ENCODE peak calls at places on chromosome 19, in six cellular contexts. W, Q, D, K, X and H are unnamed samples.

GRCh38 chr19:39428309-39429112 is 7.2 kb downstream of the RPS16 start:
- DNase-seq in X (peak; percentile 85), D (no peak), Q (no peak), K (peak; percentile 91), W (no peak), H (no peak)

GRCh38 chr19:8021374-8021773 is 15.9 kb upstream of the ELAVL1 start:
- DNase-seq in Q (no peak), K (no peak), X (no peak), D (no peak), W (no peak), H (no peak)

GRCh38 chr19:6577410-6578125 is 13.4 kb downstream of the CD70 start:
- DNase-seq in K (no peak), X (no peak), Q (no peak), W (no peak), D (no peak), H (no peak)

GRCh38 chr19:56840452-56841193 is at the start of the genes PEG3 and ZIM2:
- DNase-seq in Q (peak; percentile 51), W (no peak), X (peak; percentile 72), D (peak; percentile 85), K (no peak), H (peak; percentile 93)

GRCh38 chr19:11444059-11444458 is 8.6 kb downstream of the PRKCSH start:
- DNase-seq in Q (peak; percentile 51), D (no peak), W (no peak), X (no peak), K (no peak), H (no peak)

GRCh38 chr19:7965921-7966665 is 22.6 kb upstream of the TIMM44 start:
- DNase-seq in K (no peak), X (no peak), W (no peak), Q (no peak), D (no peak), H (no peak)

GRCh38 chr19:15672580-15673175 is at the start of gene CYP4F12:
- DNase-seq in K (no peak), D (no peak), W (peak; percentile 21), Q (peak; percentile 46), X (peak; percentile 86), H (no peak)

GRCh38 chr19:6745965-6746364 is 6.5 kb downstream of the TRIP10 start:
- DNase-seq in K (no peak), X (no peak), W (no peak), D (no peak), Q (no peak), H (no peak)

GRCh38 chr19:16572332-16573211 is at the start of gene SLC35E1:
- DNase-seq in D (peak; percentile 90), X (peak; percentile 97), W (peak; percentile 89), K (peak; percentile 99), Q (peak; percentile 97), H (peak; percentile 88)

GRCh38 chr19:52397310-52398090 is at the start of gene ZNF528:
- DNase-seq in X (peak; percentile 98), W (peak; percentile 85), K (peak; percentile 92), Q (peak; percentile 84), D (peak; percentile 88), H (peak; percentile 78)
- H3K27ac ChIP-seq in X (no peak within 1 kb of the TSS), W (peak within 1 kb of the TSS; percentile 56), K (peak within 1 kb of the TSS; percentile 65), Q (peak within 1 kb of the TSS; percentile 77), D (peak within 1 kb of the TSS; percentile 65), H (peak within 1 kb of the TSS; percentile 55)

GRCh38 chr19:13037718-13038117 is 42.4 kb downstream of the NFIX start:
- DNase-seq in X (no peak), D (no peak), Q (no peak), W (no peak), K (no peak), H (no peak)

GRCh38 chr19:13040232-13040915 is 45.1 kb downstream of the NFIX start:
- DNase-seq in K (no peak), X (no peak), W (no peak), Q (no peak), D (no peak), H (no peak)

GRCh38 chr19:13039211-13039789 is 44.0 kb downstream of the NFIX start:
- DNase-seq in D (no peak), X (no peak), Q (no peak), K (no peak), W (no peak), H (no peak)

GRCh38 chr19:13037161-13037560 is 41.9 kb downstream of the NFIX start:
- DNase-seq in K (no peak), D (no peak), W (no peak), Q (peak; percentile 68), X (peak; percentile 66), H (no peak)

DNA sequence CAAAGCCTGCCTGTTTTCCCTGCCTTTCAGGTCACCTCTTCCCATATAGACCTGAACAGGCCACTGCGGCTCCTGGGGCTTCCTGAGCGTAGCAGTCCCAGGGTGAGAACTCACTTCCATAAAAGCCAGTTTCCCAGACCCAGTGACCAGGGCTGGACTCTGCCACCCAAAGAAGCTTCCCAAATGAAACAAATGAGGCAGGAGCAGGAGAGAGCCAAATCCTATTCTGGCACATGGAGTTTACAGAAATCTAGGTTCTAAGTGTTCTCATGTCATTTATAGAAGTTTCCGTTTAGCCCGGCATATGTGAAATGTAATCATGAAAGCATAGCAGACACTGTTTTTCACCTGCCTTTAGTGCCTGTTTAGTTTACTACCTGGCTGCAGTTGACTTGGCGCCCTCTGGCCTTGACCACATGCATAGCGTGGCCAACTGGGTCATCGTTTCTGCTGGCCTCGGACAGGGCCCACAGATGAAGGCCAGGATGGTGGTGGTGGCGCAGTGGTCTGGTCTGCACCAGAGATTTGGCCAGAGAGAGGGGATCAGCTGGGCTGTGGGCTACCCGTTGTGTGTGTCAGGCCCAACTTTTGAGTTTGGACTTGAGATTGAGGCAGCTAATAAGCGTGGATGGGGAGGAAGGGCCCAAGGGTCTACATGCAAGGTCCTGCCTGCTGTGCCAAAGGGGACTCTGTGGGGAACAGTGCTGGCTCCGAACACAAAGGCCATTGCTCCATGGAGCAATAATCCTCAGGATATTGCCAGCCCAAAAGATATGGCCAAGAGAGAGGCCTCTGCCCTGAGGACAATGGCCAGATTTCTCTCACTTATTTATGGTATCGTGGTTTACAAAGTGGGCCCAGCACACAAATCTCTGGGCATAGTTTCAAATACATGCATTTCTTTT is 43.3 kb downstream of the NFIX start:
- DNase-seq in W (no peak), K (no peak), D (no peak), Q (no peak), X (no peak), H (no peak)
- H3K27ac ChIP-seq in W (no peak overlapping the region), K (no peak overlapping the region), D (peak overlapping the region; percentile 80), Q (peak overlapping the region; percentile 97), X (peak overlapping the region; percentile 92), H (peak overlapping the region; percentile 78)

DNA sequence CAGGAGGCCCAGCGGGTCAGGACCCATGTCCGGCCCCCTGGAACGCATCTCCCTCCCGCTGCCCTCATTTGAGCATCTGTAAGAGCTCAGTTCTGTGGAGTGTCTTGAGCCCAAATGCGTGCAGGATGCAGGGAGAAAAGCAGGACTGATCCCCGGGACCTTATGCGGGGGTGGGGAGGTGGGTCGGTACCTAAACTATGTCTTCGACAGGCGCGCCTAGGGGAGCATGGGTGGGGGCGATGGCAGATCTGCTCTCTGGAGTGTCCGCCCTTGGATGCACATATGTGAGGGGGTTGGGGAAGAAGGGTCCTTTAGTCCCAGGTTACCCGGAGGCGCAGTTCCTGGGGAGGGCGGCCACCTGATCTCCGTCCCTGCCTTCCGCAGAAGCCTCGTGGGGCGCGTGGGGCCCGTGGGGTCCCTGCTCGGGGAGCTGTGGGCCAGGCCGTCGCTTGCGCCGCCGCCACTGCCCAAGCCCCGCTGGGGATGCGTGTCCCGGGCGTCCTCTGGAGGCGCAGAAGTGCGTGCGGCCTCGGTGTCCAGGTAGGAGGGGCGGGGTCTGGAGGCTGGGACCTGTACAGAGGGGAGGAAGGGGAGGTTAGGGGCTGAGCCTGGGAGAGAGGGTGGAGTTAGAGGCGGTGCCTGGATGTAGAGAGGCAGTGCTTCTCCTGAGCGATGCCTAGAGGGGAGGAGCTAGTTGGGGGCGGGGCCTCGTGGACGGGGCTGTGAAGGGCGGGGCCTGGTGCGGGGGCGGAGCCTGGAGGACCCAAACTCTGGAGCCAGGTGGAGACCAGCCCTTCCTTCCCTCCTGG is 2.8 kb downstream of the CILP2 start:
- DNase-seq in D (no peak), W (peak; percentile 72), Q (peak; percentile 48), K (peak; percentile 76), X (no peak), H (no peak)
- H3K27ac ChIP-seq in D (no peak overlapping the region), W (no peak overlapping the region), Q (no peak overlapping the region), K (no peak overlapping the region), X (no peak overlapping the region), H (no peak overlapping the region)

GRCh38 chr19:3606174-3606689 is 443 bp downstream of the TBXA2R start:
- DNase-seq in W (no peak), Q (peak; percentile 51), K (peak; percentile 51), X (peak; percentile 72), D (no peak), H (no peak)

GRCh38 chr19:3604227-3604986 is 2.3 kb downstream of the TBXA2R start:
- DNase-seq in K (no peak), W (no peak), D (no peak), X (peak; percentile 78), Q (no peak), H (no peak)

GRCh38 chr19:3605770-3606169 is 905 bp downstream of the TBXA2R start:
- DNase-seq in Q (no peak), W (no peak), X (no peak), D (no peak), K (no peak), H (no peak)

GRCh38 chr19:3604987-3605343 is 1.7 kb downstream of the TBXA2R start:
- DNase-seq in Q (no peak), W (no peak), K (no peak), D (no peak), X (no peak), H (no peak)

DNA sequence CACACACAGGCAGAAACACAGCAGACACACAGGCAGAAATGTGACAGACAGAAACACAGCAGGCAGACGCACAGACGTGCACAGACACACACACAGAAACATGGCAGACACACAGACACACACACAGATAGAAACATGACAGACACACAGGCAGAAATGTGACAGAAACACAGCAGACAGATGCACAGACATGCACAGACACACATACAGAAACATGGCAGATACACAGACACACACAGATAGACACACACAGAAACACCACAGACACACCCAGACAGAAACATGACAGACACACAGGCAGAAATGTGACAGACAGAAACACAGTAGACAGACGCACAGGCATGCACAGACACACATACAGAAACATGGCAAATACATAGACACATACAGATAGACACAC is 1.3 kb downstream of the TBXA2R start:
- DNase-seq in D (no peak), W (no peak), K (no peak), X (no peak), Q (no peak), H (no peak)
- H3K27ac ChIP-seq in D (no peak overlapping the region), W (no peak overlapping the region), K (no peak overlapping the region), X (peak overlapping the region; percentile 65), Q (no peak overlapping the region), H (no peak overlapping the region)

DNA sequence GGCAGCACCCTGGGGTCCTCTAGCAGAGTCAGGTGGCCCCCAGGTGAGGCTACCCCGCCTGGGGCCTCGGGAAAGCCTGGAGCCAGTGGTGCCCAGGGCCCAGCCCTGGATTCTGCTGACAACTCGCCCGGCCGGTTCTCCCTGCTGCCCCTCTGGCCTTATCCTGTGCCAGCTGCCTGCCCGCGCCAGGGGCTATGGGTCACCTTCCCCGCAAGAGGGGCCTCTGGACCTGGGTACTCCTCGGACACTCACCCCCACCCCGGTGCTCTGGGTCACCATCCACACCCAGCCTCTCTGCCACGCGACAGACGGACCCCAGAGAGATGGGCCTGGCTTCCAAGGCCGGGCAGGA is 24.0 kb downstream of the ZBTB7A start:
- DNase-seq in Q (peak; percentile 53), D (no peak), X (no peak), K (no peak), W (no peak), H (no peak)
- H3K27ac ChIP-seq in Q (peak overlapping the region; percentile 83), D (peak overlapping the region; percentile 64), X (no peak overlapping the region), K (peak overlapping the region; percentile 67), W (no peak overlapping the region), H (no peak overlapping the region)